ENCODE peak calls at places on chromosomes 7 and 10, in seven cellular contexts. Y is fibroblast of lung, D is stomach, G is mammary epithelial cell, T is body of pancreas, J is psoas muscle, V is colonic mucosa. O is an unnamed sample. For H3K36me3, the result is how much of the 10 kb centered on the place peaks cover.

GRCh38 chr10:124640538-124641231 is 103.5 kb downstream of the FAM53B start:
- DNase-seq in Y (peak), D (no peak), G (peak), T (no peak), J (no peak), V (no peak), O (no peak)

GRCh38 chr10:73732931-73733623 is 11.1 kb upstream of the SEC24C start:
- DNase-seq in Y (no peak), D (no peak), G (no peak), T (no peak), J (no peak), V (no peak), O (no peak)

GRCh38 chr10:124162136-124162535 is 68.7 kb upstream of the CHST15 start:
- DNase-seq in Y (no peak), D (no peak), G (no peak), T (no peak), J (no peak), V (no peak), O (no peak)

GRCh38 chr10:43573250-43574034 is 974 bp downstream of the ZNF239 start:
- DNase-seq in Y (peak), D (no peak), G (no peak), T (no peak), J (no peak), V (no peak), O (no peak)

GRCh38 chr10:124994573-124995473 is 52.9 kb downstream of the ZRANB1 start:
- DNase-seq in Y (no peak), D (peak), G (no peak), T (peak), J (peak), V (no peak), O (peak)

GRCh38 chr10:72981882-72982529 is 27.4 kb upstream of the PLA2G12B start:
- DNase-seq in Y (no peak), D (no peak), G (peak), T (peak), J (no peak), V (no peak), O (no peak)

GRCh38 chr7:140322759-140323158 is 75.6 kb downstream of the SLC37A3 start:
- DNase-seq in Y (no peak), D (no peak), G (no peak), T (no peak), J (no peak), V (no peak), O (no peak)

GRCh38 chr7:73429218-73429617 is 4.4 kb upstream of the FZD9 start:
- DNase-seq in Y (no peak), D (no peak), G (no peak), T (no peak), J (no peak), V (no peak), O (no peak)

GRCh38 chr7:77248154-77248553 is 48.5 kb upstream of the FGL2 start:
- DNase-seq in Y (no peak), D (no peak), G (no peak), T (no peak), J (no peak), V (no peak), O (no peak)

GRCh38 chr10:70198696-70199466 is 28.6 kb upstream of the SAR1A start:
- DNase-seq in Y (no peak), D (no peak), G (no peak), T (no peak), J (no peak), V (no peak), O (no peak)

GRCh38 chr10:75062191-75062849 is 49.1 kb upstream of the SAMD8 start:
- DNase-seq in Y (peak), D (no peak), G (no peak), T (no peak), J (peak), V (no peak), O (no peak)

GRCh38 chr10:24848169-24848688 is 104.2 kb downstream of the PRTFDC1 start:
- DNase-seq in Y (peak), D (no peak), G (no peak), T (no peak), J (no peak), V (no peak), O (no peak)

DNA sequence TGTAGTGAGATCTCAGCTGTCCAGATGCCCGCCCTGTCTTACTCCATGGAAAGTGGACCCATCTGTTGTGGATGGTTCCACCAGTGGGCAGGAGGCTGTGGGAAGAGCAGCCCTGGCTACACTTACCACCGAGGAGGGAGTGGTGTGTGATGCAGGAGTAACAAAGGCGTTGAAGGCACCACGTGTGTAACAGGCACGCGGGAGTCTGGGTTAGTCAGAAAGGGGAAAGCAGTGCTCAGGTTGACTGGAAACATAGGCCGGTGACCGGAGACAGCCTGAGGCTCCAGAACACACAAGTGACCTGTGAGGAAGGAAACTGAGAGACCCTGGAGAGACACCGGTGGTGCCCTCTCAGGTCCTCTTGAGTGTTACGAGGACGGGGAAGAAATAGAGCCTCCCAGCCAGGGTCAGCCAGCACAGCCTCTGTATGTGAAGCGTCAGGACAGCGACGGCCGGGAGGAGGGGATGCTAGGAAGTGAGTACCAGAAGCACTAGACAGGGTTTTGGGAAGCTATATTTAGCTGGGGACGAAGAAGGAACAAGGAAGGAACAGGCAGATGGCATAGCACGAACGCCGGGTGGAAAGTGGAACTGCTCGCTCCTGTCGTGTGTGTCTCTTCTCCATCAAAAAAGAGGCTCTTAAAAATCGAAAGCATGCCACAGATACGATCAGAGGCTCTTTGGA is 51.7 kb downstream of the DAGLB start:
- DNase-seq in Y (no peak), D (no peak), G (no peak), T (no peak), J (no peak), V (no peak), O (no peak)
- H3K36me3 ChIP-seq in Y (under half), D (half or more), G (under half), T (under half), J (under half), V (under half), O (under half)

GRCh38 chr10:95792211-95792780 is 36.3 kb downstream of the ENTPD1 start:
- DNase-seq in Y (no peak), D (no peak), G (no peak), T (no peak), J (no peak), V (no peak), O (no peak)
- H3K27ac ChIP-seq in Y (no peak), D (peak), G (no peak), T (peak), J (peak), V (peak), O (peak)

DNA sequence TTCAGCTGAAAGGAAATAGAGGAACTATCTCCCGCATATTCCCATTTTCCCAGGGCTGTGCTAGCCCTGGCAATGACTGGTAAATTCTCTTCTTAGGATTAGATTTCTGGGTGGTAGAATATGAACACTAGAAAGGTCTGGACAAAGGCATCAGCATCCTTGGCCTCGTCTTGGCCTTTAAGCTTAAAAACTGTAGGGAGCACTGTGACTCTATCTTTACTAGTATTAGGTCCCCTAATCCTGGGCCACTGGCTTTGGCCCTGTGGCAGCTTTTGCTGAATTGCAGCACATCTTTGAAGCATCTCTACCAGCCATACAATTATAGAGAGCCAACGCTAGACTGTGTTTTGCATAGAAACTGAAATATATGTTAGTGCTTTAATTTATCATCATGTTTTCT is 41.5 kb upstream of the EBLN1 start:
- DNase-seq in Y (peak), D (no peak), G (no peak), T (no peak), J (no peak), V (no peak), O (no peak)
- TF ChIP-seq CTCF in Y (no peak), D (no peak), G (no peak), T (no peak), J (no peak), V (no peak), O (no peak)

DNA sequence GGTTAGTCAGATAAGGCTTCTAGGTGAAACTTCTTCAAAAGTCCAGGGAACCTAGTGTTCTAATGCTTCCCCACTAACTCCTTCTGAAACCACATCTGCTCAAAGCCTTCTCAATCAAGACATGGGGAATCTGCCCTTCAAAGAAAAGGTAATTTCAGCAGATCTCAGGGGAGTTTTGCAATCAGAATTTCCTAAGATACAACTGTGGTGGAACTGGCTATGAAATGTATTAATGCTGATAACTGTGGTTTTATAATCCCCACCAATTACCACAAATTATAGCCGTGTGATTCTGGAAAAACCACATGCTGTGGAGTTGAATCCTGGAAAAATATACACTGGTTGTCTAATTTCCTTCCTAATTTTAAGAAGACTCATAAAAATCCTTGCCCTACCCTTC is 233.8 kb downstream of the SORCS1 start:
- DNase-seq in Y (no peak), D (no peak), G (no peak), T (no peak), J (no peak), V (no peak), O (no peak)
- H3K36me3 ChIP-seq in Y (under half), D (under half), G (under half), T (under half), J (under half), V (under half), O (under half)

DNA sequence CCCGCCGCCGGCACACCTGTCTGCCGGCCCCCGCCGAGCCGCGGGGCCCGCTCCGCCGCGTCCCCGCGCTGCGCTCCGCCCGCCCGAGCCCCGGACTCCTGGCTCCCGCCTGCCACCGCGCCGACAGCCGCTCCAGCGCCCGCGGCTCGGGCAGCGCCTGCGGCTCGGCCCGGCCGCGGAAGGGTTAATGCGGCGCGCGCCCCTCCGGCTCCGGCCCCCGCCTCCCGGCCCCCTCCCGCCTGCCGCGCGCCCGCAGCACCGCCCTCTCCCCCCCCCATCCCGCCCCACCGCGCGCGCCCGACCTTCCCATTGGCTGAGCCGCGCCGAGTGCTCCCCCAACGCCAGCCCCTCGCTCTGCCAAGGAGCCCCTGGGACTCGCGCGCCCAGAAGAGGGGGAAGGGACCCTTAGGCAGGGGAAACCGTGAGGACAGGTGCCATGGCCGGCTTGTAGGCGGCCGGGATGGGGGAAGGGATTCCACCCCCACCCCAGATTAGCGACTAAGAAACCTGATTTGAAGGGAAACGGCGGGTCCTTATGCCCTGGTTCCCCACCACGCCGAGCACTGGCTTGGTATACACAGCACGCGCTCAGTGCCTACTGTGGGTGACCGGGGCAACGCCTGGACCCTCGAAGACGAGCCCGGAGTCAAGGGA is at the start of gene KCNH2:
- DNase-seq in Y (no peak), D (no peak), G (no peak), T (no peak), J (no peak), V (no peak), O (no peak)
- H3K27ac ChIP-seq in Y (no peak), D (peak), G (no peak), T (no peak), J (no peak), V (no peak), O (peak)

DNA sequence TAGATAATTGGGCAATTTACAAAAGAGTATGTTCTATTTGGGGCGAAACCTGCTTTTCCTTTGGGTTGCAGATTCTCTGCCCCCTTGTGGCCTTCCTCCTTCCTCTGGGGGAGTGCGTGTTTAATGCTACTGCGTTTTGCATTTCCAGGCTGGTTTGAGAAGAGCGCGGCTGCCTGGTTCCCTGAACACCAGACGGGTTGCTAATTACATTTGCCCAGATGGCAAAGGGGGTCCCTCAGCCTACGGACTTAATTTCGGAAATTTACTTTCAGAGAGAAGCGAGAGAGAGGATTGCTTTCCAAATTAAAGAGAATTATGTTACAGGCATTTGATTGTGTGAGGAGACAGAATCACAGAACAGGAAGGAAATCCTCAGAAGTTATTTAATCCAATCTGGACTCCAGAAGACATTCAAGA is 91.9 kb upstream of the JAZF1 start:
- DNase-seq in Y (peak), D (peak), G (no peak), T (peak), J (no peak), V (peak), O (no peak)
- TF ChIP-seq CTCF in Y (peak), D (peak), G (peak), T (peak), J (peak), V (peak), O (peak)

GRCh38 chr10:93440591-93441012 is 41.5 kb downstream of the MYOF start:
- DNase-seq in Y (peak), D (no peak), G (no peak), T (no peak), J (no peak), V (no peak), O (no peak)
- H3K36me3 ChIP-seq in Y (under half), D (under half), G (under half), T (under half), J (under half), V (under half), O (under half)

DNA sequence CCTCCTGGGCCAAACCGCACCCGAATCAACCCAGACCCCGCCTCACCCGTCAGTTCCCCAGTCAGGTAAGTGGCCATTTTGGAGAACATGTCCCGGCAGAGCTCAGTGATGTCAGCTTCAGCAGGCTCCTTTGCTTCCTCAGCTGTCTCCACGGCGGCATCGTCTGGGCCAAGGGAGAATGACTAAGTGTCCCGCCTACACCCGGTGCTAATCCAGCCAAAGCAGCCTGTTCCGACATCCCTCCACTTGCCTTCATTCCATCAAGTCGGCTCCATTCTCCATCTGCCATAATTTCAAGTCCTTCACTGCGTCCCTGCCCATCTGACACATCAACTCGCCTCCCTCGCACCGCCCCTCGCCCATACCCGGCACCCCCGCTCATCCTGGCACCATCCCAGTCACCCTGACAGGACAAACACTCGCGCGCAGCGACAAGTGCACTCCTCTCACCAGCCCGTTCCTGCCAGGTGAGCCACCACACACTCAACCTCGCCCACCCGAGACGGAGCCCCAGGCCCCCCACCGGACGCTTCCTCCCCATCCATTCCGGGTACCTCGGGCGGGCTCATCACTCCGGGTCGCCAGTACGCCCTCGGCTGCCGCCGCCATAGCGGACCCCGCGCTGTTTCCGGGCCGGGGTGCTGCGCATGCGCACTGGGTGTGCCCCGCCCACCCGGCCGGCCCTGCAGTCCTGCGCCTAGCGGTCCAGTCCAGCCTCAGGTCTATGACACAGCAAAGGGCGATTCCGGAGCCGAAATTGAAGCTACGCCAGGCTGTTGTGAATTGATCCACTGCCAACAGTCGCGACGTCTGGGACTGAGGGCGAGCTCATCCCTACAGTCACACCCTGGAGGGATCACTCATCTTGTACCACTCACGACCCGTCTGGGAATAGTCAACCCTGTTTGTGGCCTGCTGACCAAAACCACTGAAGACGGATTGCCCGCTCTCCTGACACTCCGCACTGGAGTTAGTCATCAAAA is at the start of gene BLOC1S2:
- DNase-seq in Y (peak), D (peak), G (peak), T (peak), J (peak), V (peak), O (peak)
- H3K27ac ChIP-seq in Y (peak), D (peak), G (peak), T (peak), J (peak), V (peak), O (peak)

GRCh38 chr7:66296-66695 is 126.1 kb upstream of the FAM20C start:
- DNase-seq in Y (no peak), D (no peak), G (no peak), T (no peak), J (peak), V (no peak), O (no peak)

GRCh38 chr7:66741-67140 is 125.6 kb upstream of the FAM20C start:
- DNase-seq in Y (no peak), D (no peak), G (no peak), T (no peak), J (peak), V (no peak), O (no peak)

GRCh38 chr7:67738-68395 is 124.5 kb upstream of the FAM20C start:
- DNase-seq in Y (no peak), D (no peak), G (peak), T (no peak), J (peak), V (no peak), O (no peak)

GRCh38 chr7:65554-65953 is 126.8 kb upstream of the FAM20C start:
- DNase-seq in Y (peak), D (no peak), G (no peak), T (peak), J (peak), V (no peak), O (no peak)

GRCh38 chr7:68629-69028 is 123.7 kb upstream of the FAM20C start:
- DNase-seq in Y (no peak), D (no peak), G (no peak), T (no peak), J (peak), V (no peak), O (no peak)
- TF ChIP-seq CTCF in Y (peak), D (no peak), G (no peak), T (no peak), J (no peak), V (no peak), O (no peak)